ENCODE peak calls at places on chromosomes 1 and 21, in five cellular contexts. K is LHCN-M2, V is left cardiac atrium, N is WTC11, M is NCI-H1092 treated with DMSO at 0.1 percent for 48 hours. T is an unnamed sample.

GRCh38 chr1:235075955-235076308 is 52.7 kb downstream of the TOMM20 start:
- DNase-seq in K (peak; percentile 25), M (no peak), N (no peak), V (no peak), T (no peak)

GRCh38 chr1:160951443-160952128 is 3.0 kb downstream of the ITLN2 start:
- DNase-seq in N (peak; percentile 71), V (peak; percentile 66), K (peak; percentile 52), M (peak; percentile 7), T (peak; percentile 49)

GRCh38 chr1:246602194-246602593 is 35.9 kb downstream of the CNST start:
- DNase-seq in N (no peak), K (peak; percentile 39), V (no peak), M (no peak), T (peak; percentile 27)

GRCh38 chr1:159922499-159923202 is 2.7 kb downstream of the TAGLN2 start:
- DNase-seq in V (peak; percentile 83), N (no peak), K (peak; percentile 83), M (peak; percentile 31), T (peak; percentile 66)

GRCh38 chr1:151839457-151840409 is at the start of gene C2CD4D:
- DNase-seq in K (no peak), N (peak; percentile 82), V (peak; percentile 56), M (peak; percentile 89), T (no peak)

GRCh38 chr1:172004671-172005070 is 163.4 kb downstream of the DNM3 start:
- DNase-seq in N (no peak), K (no peak), V (no peak), M (no peak), T (no peak)

GRCh38 chr1:232334811-232335210 is 295.1 kb downstream of the SIPA1L2 start:
- DNase-seq in M (no peak), K (no peak), N (no peak), V (no peak), T (no peak)

GRCh38 chr1:118335372-118335771 is 150.3 kb upstream of the SPAG17 start:
- DNase-seq in K (peak; percentile 8), V (no peak), N (no peak), M (peak; percentile 5), T (no peak)

GRCh38 chr1:59718064-59718988 is 96.4 kb upstream of the HOOK1 start:
- DNase-seq in K (peak; percentile 60), M (no peak), V (peak; percentile 26), N (no peak), T (no peak)

GRCh38 chr1:92774407-92774806 is 10.5 kb downstream of the EVI5 start:
- DNase-seq in M (no peak), K (no peak), N (no peak), V (no peak), T (no peak)

GRCh38 chr21:42392731-42393442 is 3.0 kb downstream of the TMPRSS3 start:
- DNase-seq in M (no peak), K (no peak), V (no peak), N (no peak), T (no peak)

GRCh38 chr1:1264868-1265272 is 8.8 kb downstream of the UBE2J2 start:
- DNase-seq in M (no peak), N (peak; percentile 69), V (no peak), K (peak; percentile 98), T (no peak)